ENCODE peak calls at places on chromosomes 13 and 19, in four cellular contexts. L is GM12878, N is K562, D is HepG2. O is an unnamed sample.
A peak's percentile ranks its signal among the peaks of the same experiment; 100 is the strongest.

GRCh38 chr19:38945562-38946228 is 15.0 kb downstream of the MRPS12 start:
- DNase-seq in D (no peak), L (no peak), N (no peak), O (no peak)

GRCh38 chr13:92487238-92487637 is 739.4 kb upstream of the GPC6 start:
- DNase-seq in D (no peak), N (no peak), L (no peak), O (no peak)

GRCh38 chr19:17075860-17076538 is 422 bp downstream of the MYO9B start:
- DNase-seq in N (peak; percentile 68), L (no peak), D (no peak), O (peak; percentile 22)

GRCh38 chr19:1901940-1902404 is 3.2 kb upstream of the ADAT3 start:
- DNase-seq in D (peak; percentile 76), N (no peak), L (no peak), O (no peak)

GRCh38 chr13:28494537-28494860 is 429 bp downstream of the FLT1 start:
- DNase-seq in D (no peak), N (no peak), L (no peak), O (no peak)

GRCh38 chr19:54154603-54155345 is 4.7 kb downstream of the LENG1 start:
- DNase-seq in N (no peak), L (no peak), D (no peak), O (no peak)

GRCh38 chr19:15091918-15092753 is 10.1 kb downstream of the OR1I1 start:
- DNase-seq in L (no peak), N (peak; percentile 53), D (peak; percentile 66), O (no peak)

GRCh38 chr13:79593611-79594275 is 112.8 kb downstream of the NDFIP2 start:
- DNase-seq in L (no peak), D (no peak), N (no peak), O (no peak)

GRCh38 chr19:3028305-3029069 is 593 bp downstream of the TLE2 start:
- DNase-seq in L (no peak), D (no peak), N (peak; percentile 43), O (no peak)

GRCh38 chr13:57552441-57552840 is 79.1 kb upstream of the PCDH17 start:
- DNase-seq in N (no peak), D (no peak), L (no peak), O (no peak)

GRCh38 chr19:56333506-56333905 is 18.9 kb upstream of the ZSCAN5A start:
- DNase-seq in L (no peak), D (peak; percentile 67), N (peak; percentile 52), O (peak; percentile 70)

GRCh38 chr19:19900124-19900523 is 622 bp upstream of the ZNF93 start:
- DNase-seq in D (no peak), L (no peak), N (peak; percentile 27), O (no peak)

GRCh38 chr13:23723463-23723862 is 153.3 kb downstream of the TNFRSF19 start:
- DNase-seq in L (no peak), D (no peak), N (no peak), O (no peak)

GRCh38 chr19:35353635-35354034 is 4.6 kb upstream of the FFAR3 start:
- DNase-seq in L (no peak), D (no peak), N (no peak), O (no peak)
- TF ChIP-seq CHD4 in L (no peak), D (no peak), N (no peak), O (no peak)

GRCh38 chr19:48969276-48970138 is 4.4 kb downstream of the FTL start:
- DNase-seq in D (no peak), N (peak; percentile 70), L (no peak), O (peak; percentile 74)
- TF ChIP-seq HDAC2 in D (no peak), N (no peak), L (no peak), O (no peak)

GRCh38 chr19:18479964-18480723 is 41.7 kb downstream of the ELL start:
- DNase-seq in N (no peak), L (no peak), D (no peak), O (no peak)
- TF ChIP-seq MAX in N (no peak), L (no peak), D (no peak), O (no peak)

GRCh38 chr13:105634059-105634458 is 901.4 kb downstream of the EFNB2 start:
- DNase-seq in L (no peak), N (no peak), D (no peak), O (no peak)
- TF ChIP-seq CHD4 in L (no peak), N (no peak), D (no peak), O (no peak)

GRCh38 chr13:75180805-75181455 is 301.0 kb downstream of the TBC1D4 start:
- DNase-seq in D (no peak), L (no peak), N (no peak), O (no peak)

GRCh38 chr13:75181906-75182305 is 300.1 kb downstream of the TBC1D4 start:
- DNase-seq in L (no peak), D (no peak), N (no peak), O (no peak)

DNA sequence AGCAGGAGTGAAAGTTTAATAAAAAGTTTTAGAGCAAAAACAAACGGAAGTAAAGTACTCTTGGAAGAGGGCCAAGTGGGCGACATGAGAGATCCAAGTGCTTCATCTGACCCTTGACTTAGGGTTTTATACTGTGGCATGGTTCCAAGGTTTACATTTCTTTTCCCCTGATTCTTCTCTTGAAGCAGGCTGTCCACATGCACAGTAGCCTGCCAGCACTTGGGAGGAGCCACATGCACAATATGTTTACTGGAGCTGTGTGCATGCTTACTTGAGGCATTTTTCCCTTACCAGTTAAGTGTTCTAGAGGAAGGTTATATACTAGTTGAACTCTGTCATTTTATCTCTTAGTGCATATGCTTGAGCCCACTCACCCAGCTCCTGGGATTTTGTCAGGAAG is 295.6 kb downstream of the TBC1D4 start:
- DNase-seq in L (no peak), D (no peak), N (no peak), O (no peak)
- TF ChIP-seq HDAC2 in L (no peak), D (no peak), N (no peak), O (no peak)

DNA sequence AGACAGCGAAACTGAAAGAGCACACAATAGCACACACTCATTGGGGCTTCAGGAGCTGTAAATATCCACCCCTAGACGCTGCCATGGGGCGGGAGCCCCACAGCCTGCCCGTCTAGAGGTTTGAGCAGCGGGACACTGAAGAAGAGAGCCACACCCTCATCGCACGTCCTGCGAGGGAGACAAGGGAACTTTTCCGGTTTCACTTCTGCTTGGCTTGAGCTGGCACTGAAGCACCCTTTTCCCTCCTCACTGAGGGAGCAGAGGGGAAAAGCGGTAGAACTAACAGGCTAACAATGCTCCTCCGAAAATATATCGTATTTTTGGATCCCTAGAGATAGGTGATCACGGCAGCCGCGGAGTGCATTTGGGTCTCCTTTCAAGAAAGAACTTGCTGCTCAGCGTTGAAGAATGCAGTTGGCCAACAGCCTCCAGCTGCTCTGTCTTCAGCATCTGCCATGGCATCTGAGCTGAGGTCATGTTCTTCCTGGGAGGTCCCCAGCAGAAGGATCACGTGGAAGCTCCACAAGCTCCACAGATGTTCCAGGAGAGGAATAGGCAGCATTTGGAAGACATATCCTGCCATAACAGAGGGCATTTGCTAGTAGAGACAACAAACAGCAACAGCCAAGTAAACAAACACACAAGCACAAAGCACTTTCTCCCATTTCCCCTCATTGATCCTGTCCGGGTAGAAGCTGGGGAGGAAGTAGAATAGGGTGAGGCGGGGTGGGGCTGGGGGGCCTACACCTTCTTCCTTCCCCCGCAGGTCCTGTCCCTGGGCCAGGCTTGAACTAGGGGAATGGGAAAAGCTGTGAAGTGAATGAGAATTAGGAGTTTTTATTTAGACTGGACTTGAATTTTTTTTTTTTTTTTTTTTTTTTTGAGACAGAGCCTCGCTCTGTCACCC is 44.8 kb upstream of the ALOX5AP start:
- DNase-seq in L (no peak), N (no peak), D (no peak), O (peak; percentile 49)
- TF ChIP-seq MAX in L (no peak), N (no peak), D (no peak), O (no peak)